ENCODE peak calls at places on chromosomes 16 and 17, in eight cellular contexts. P is transverse colon; H is activated naive CD4-positive, alpha-beta T cell; T is GM19239; C is NCI-H526 treated with DMSO at 0.1 percent for 48 hours; R is DMS 273 treated with DMSO at 0.1 percent for 48 hours; X is HTR-8/SVneo; B is A549. K is an unnamed sample.
A peak's percentile ranks its signal among the peaks of the same experiment; 100 is the strongest.

GRCh38 chr17:38868968-38869646 is 751 bp upstream of the LASP1 start:
- DNase-seq in B (peak; percentile 92), T (peak; percentile 54), R (peak; percentile 70), C (peak; percentile 52), P (peak; percentile 94), X (peak; percentile 88), H (peak; percentile 97), K (peak; percentile 89)

GRCh38 chr16:53053967-53054669 is 673 bp upstream of the CHD9 start:
- DNase-seq in R (no peak), X (no peak), H (no peak), P (peak; percentile 52), T (no peak), C (no peak), B (peak; percentile 46), K (peak; percentile 43)

GRCh38 chr17:43713494-43714162 is 45.0 kb downstream of the SOST start:
- DNase-seq in X (peak; percentile 70), R (no peak), H (no peak), T (no peak), C (no peak), P (no peak), B (no peak), K (no peak)

GRCh38 chr16:85998868-85999729 is 100.1 kb downstream of the IRF8 start:
- DNase-seq in H (no peak), T (no peak), X (no peak), B (no peak), C (no peak), R (no peak), P (no peak), K (peak; percentile 25)

GRCh38 chr16:81429045-81429521 is 15.5 kb upstream of the CMIP start:
- DNase-seq in B (peak; percentile 72), T (no peak), P (peak; percentile 53), C (no peak), X (peak; percentile 68), H (no peak), R (peak; percentile 67), K (peak; percentile 52)

GRCh38 chr17:27315322-27315721 is 21.4 kb downstream of the WSB1 start:
- DNase-seq in B (no peak), P (peak; percentile 80), X (no peak), T (no peak), R (peak; percentile 19), C (no peak), H (no peak), K (peak; percentile 54)

GRCh38 chr17:70006159-70006558 is 68.9 kb upstream of the KCNJ16 start:
- DNase-seq in R (no peak), B (no peak), C (no peak), H (no peak), P (no peak), T (no peak), X (no peak), K (no peak)

GRCh38 chr16:67311607-67312449 is 14.7 kb downstream of the KCTD19 start:
- DNase-seq in T (no peak), R (no peak), B (peak; percentile 94), X (peak; percentile 97), P (no peak), C (no peak), H (peak; percentile 32), K (no peak)

GRCh38 chr16:55257971-55258613 is 65.9 kb upstream of the IRX6 start:
- DNase-seq in H (no peak), C (no peak), B (peak; percentile 51), X (no peak), R (peak; percentile 9), P (peak; percentile 71), T (peak; percentile 18), K (peak; percentile 59)

GRCh38 chr16:726438-727290 is at the start of the genes CCDC78 and HAGHL:
- DNase-seq in H (no peak), X (no peak), B (no peak), P (peak; percentile 61), T (peak; percentile 90), R (no peak), C (peak; percentile 43), K (no peak)

GRCh38 chr17:40151414-40151955 is 11.1 kb downstream of the CASC3 start:
- DNase-seq in H (no peak), X (no peak), R (no peak), C (no peak), B (no peak), T (no peak), P (no peak), K (no peak)

GRCh38 chr17:50079334-50080095 is 15.6 kb upstream of the PDK2 start:
- DNase-seq in X (no peak), P (peak; percentile 81), C (peak; percentile 68), T (peak; percentile 67), R (peak; percentile 77), B (peak; percentile 87), H (no peak), K (peak; percentile 74)

GRCh38 chr17:75240394-75241142 is 20.8 kb downstream of the GGA3 start:
- DNase-seq in X (peak; percentile 41), H (no peak), C (peak; percentile 26), T (no peak), P (no peak), B (peak; percentile 77), R (no peak), K (no peak)

GRCh38 chr17:72388765-72389473 is 268.1 kb downstream of the SOX9 start:
- DNase-seq in P (no peak), C (no peak), T (peak; percentile 44), X (no peak), H (no peak), B (peak; percentile 90), R (peak; percentile 77), K (no peak)

GRCh38 chr17:41777579-41778188 is 8.8 kb downstream of the JUP start:
- DNase-seq in B (peak; percentile 98), H (no peak), R (peak; percentile 94), C (peak; percentile 17), P (peak; percentile 67), T (no peak), X (peak; percentile 86), K (peak; percentile 50)

GRCh38 chr17:41687828-41688640 is 651 bp upstream of the EIF1 start:
- DNase-seq in H (no peak), T (no peak), P (peak; percentile 73), X (peak; percentile 64), R (peak; percentile 67), B (peak; percentile 75), C (peak; percentile 55), K (peak; percentile 63)

GRCh38 chr17:80758793-80759673 is 214.4 kb downstream of the RPTOR start:
- DNase-seq in R (no peak), X (no peak), C (no peak), P (no peak), B (no peak), T (no peak), H (no peak), K (no peak)

GRCh38 chr16:55543470-55543869 is 23.0 kb upstream of the CAPNS2 start:
- DNase-seq in X (peak; percentile 8), R (no peak), H (no peak), B (peak; percentile 31), T (no peak), P (no peak), C (no peak), K (peak; percentile 29)

GRCh38 chr17:4625181-4625601 is 16.3 kb downstream of the ALOX15 start:
- DNase-seq in C (no peak), B (no peak), H (no peak), P (no peak), R (no peak), X (no peak), T (no peak), K (no peak)

GRCh38 chr17:14926526-14927122 is 338.5 kb downstream of the PMP22 start:
- DNase-seq in B (peak; percentile 75), H (peak; percentile 4), X (peak; percentile 71), C (peak; percentile 2), P (peak; percentile 26), T (peak; percentile 16), R (no peak), K (peak; percentile 50)

GRCh38 chr17:17398188-17398927 is 78.4 kb upstream of the MED9 start:
- DNase-seq in C (no peak), X (no peak), T (no peak), B (no peak), P (no peak), H (no peak), R (no peak), K (no peak)

GRCh38 chr17:69561462-69561861 is 147.0 kb downstream of the MAP2K6 start:
- DNase-seq in H (no peak), T (no peak), P (no peak), R (no peak), C (no peak), X (no peak), B (no peak), K (no peak)

GRCh38 chr17:50149425-50150353 is 788 bp downstream of the PPP1R9B start:
- DNase-seq in R (no peak), C (peak; percentile 51), H (no peak), P (peak; percentile 74), X (no peak), T (no peak), B (peak; percentile 76), K (peak; percentile 73)

GRCh38 chr16:87487361-87487924 is 5.4 kb downstream of the ZCCHC14 start:
- DNase-seq in C (peak; percentile 70), T (no peak), B (no peak), H (no peak), X (no peak), P (peak; percentile 85), R (no peak), K (peak; percentile 87)

GRCh38 chr17:60134396-60135159 is 15.2 kb upstream of the CA4 start:
- DNase-seq in C (no peak), P (no peak), H (no peak), B (no peak), R (no peak), T (no peak), X (no peak), K (no peak)

GRCh38 chr17:50570516-50570915 is 10.0 kb downstream of the CACNA1G start:
- DNase-seq in R (no peak), B (no peak), T (no peak), C (no peak), P (no peak), X (no peak), H (no peak), K (no peak)

GRCh38 chr17:282000-282911 is 70.4 kb downstream of the RPH3AL start:
- DNase-seq in P (no peak), C (no peak), R (no peak), X (no peak), T (no peak), B (no peak), H (no peak), K (no peak)

GRCh38 chr16:29862884-29863668 is at the start of gene CDIPT:
- DNase-seq in X (peak; percentile 91), B (peak; percentile 99), H (peak; percentile 63), C (peak; percentile 90), T (peak; percentile 92), P (peak; percentile 95), R (peak; percentile 94), K (peak; percentile 98)

GRCh38 chr16:66512589-66513404 is 37.1 kb downstream of the TK2 start:
- DNase-seq in C (no peak), T (no peak), H (no peak), B (peak; percentile 86), X (no peak), R (no peak), P (no peak), K (no peak)

GRCh38 chr17:40320771-40321501 is 12.0 kb downstream of the RARA start:
- DNase-seq in P (peak; percentile 60), T (no peak), C (no peak), B (no peak), R (no peak), H (no peak), X (no peak), K (no peak)

GRCh38 chr17:59331929-59332889 is 754 bp downstream of the YPEL2 start:
- DNase-seq in B (no peak), X (peak; percentile 44), C (peak; percentile 22), T (peak; percentile 29), R (no peak), H (no peak), P (peak; percentile 51), K (peak; percentile 46)